ENCODE peak calls at places on chromosomes 12 and 14, in four cellular contexts. K is heart left ventricle, F is SK-N-DZ, M is SK-N-SH. A is an unnamed sample.

GRCh38 chr14:22303589-22304195 is 285.3 kb downstream of the DAD1 start:
- DNase-seq in F (no peak), K (no peak), M (peak), A (no peak)

GRCh38 chr12:53754196-53754595 is 2.4 kb upstream of the CISTR start:
- DNase-seq in F (no peak), K (no peak), M (no peak), A (no peak)

GRCh38 chr14:105161314-105161713 is 7.3 kb downstream of the JAG2 start:
- DNase-seq in K (no peak), M (no peak), F (no peak), A (no peak)

GRCh38 chr12:95997276-95997675 is 1.1 kb upstream of the HAL start:
- DNase-seq in K (no peak), M (no peak), F (no peak), A (no peak)

GRCh38 chr12:4918950-4919660 is 9.4 kb downstream of the KCNA1 start:
- DNase-seq in K (no peak), M (no peak), F (no peak), A (no peak)

GRCh38 chr14:56196274-56196673 is 78.1 kb downstream of the PELI2 start:
- DNase-seq in K (no peak), F (no peak), M (no peak), A (no peak)

GRCh38 chr14:23185046-23185445 is 1.6 kb upstream of the SLC7A8 start:
- DNase-seq in M (no peak), K (no peak), F (no peak), A (no peak)

GRCh38 chr12:95922231-95922630 is 20.2 kb downstream of the CCDC38 start:
- DNase-seq in F (no peak), M (no peak), K (no peak), A (no peak)

GRCh38 chr12:70644836-70645235 is 7.6 kb upstream of the PTPRB start:
- DNase-seq in F (no peak), M (no peak), K (no peak), A (no peak)

GRCh38 chr14:96246535-96246839 is 9.5 kb upstream of the BDKRB1 start:
- DNase-seq in K (no peak), M (no peak), F (no peak), A (no peak)

GRCh38 chr14:58638231-58639205 is 756 bp downstream of the DACT1 start:
- DNase-seq in M (peak), K (peak), F (peak), A (peak)

GRCh38 chr12:26937863-26938659 is at the start of the genes FGFR1OP2 and INTS13:
- DNase-seq in K (peak), F (peak), M (peak), A (peak)

GRCh38 chr12:109773384-109774011 is 59.7 kb downstream of the TRPV4 start:
- DNase-seq in M (no peak), F (no peak), K (no peak), A (no peak)

GRCh38 chr14:33376510-33376909 is 437.8 kb downstream of the NPAS3 start:
- DNase-seq in K (no peak), F (no peak), M (no peak), A (no peak)

GRCh38 chr12:94697631-94698030 is 47.3 kb upstream of the TMCC3 start:
- DNase-seq in K (no peak), M (no peak), F (no peak), A (no peak)

GRCh38 chr14:61577506-61577931 is 117.8 kb upstream of the HIF1A start:
- DNase-seq in M (peak), K (no peak), F (peak), A (no peak)

GRCh38 chr12:70849265-70849960 is 71.1 kb downstream of the PTPRR start:
- DNase-seq in F (peak), K (no peak), M (peak), A (no peak)

GRCh38 chr14:100384819-100385813 is 62.0 kb downstream of the SLC25A47 start:
- DNase-seq in F (peak), M (peak), K (no peak), A (no peak)

GRCh38 chr12:52055781-52056711 is 4.8 kb downstream of the NR4A1 start:
- DNase-seq in M (no peak), F (no peak), K (no peak), A (no peak)

GRCh38 chr12:44317651-44318126 is 481.8 kb downstream of the TMEM117 start:
- DNase-seq in K (no peak), F (peak), M (peak), A (no peak)

GRCh38 chr12:19712041-19712440 is 272.7 kb downstream of the AEBP2 start:
- DNase-seq in M (no peak), K (no peak), F (no peak), A (no peak)

GRCh38 chr12:122880155-122880605 is 15.7 kb downstream of the VPS37B start:
- DNase-seq in F (no peak), M (no peak), K (no peak), A (no peak)

GRCh38 chr14:20692111-20692751 is 3.7 kb downstream of the ANG start:
- DNase-seq in K (no peak), F (peak), M (no peak), A (no peak)

GRCh38 chr14:82122678-82123077 is 589.0 kb upstream of the SEL1L start:
- DNase-seq in K (no peak), M (no peak), F (no peak), A (no peak)

GRCh38 chr14:27506272-27506671 is 908.4 kb upstream of the NOVA1 start:
- DNase-seq in F (no peak), K (no peak), M (no peak), A (no peak)

GRCh38 chr12:105706973-105707334 is 376.5 kb downstream of the C12orf75 start:
- DNase-seq in M (no peak), K (no peak), F (no peak), A (no peak)

GRCh38 chr12:103698752-103699540 is 111.9 kb downstream of the STAB2 start:
- DNase-seq in F (no peak), K (no peak), M (no peak), A (no peak)

GRCh38 chr12:52010692-52011601 is 4.2 kb downstream of the TAMALIN start:
- DNase-seq in K (no peak), F (no peak), M (peak), A (no peak)

GRCh38 chr14:41604793-41605534 is 1.7 kb upstream of the LRFN5 start:
- DNase-seq in F (peak), K (peak), M (no peak), A (no peak)

GRCh38 chr12:31989987-31990386 is 30.8 kb downstream of the RESF1 start:
- DNase-seq in M (no peak), F (no peak), K (no peak), A (no peak)